ENCODE peak calls at places on chromosomes 1 and 21, in six cellular contexts. A, O, Q, Y, F and T are unnamed samples.

GRCh38 chr1:203650012-203650836 is 23.6 kb downstream of the ATP2B4 start:
- DNase-seq in A (no peak), F (peak), Q (peak), O (peak), Y (no peak), T (no peak)

GRCh38 chr1:150389650-150390049 is 25.7 kb downstream of the RPRD2 start:
- DNase-seq in Q (no peak), Y (no peak), A (peak), F (no peak), O (no peak), T (no peak)

GRCh38 chr1:55314740-55315139 is 99.6 kb upstream of the USP24 start:
- DNase-seq in Y (no peak), F (no peak), O (no peak), Q (no peak), A (no peak), T (no peak)

GRCh38 chr1:51622455-51622913 is 5.6 kb downstream of the OSBPL9 start:
- DNase-seq in O (peak), F (no peak), A (peak), Y (no peak), Q (peak), T (peak)

GRCh38 chr1:246565751-246566127 is 322 bp downstream of the TFB2M start:
- DNase-seq in O (no peak), F (no peak), Y (no peak), A (peak), Q (no peak), T (no peak)

GRCh38 chr1:10915594-10915993 is 96.9 kb upstream of the TARDBP start:
- DNase-seq in A (no peak), O (no peak), F (no peak), Y (no peak), Q (no peak), T (no peak)

GRCh38 chr1:167832693-167833092 is 81.2 kb downstream of the ADCY10 start:
- DNase-seq in Y (no peak), O (no peak), Q (peak), A (no peak), F (peak), T (no peak)

GRCh38 chr1:91553196-91553595 is 52.5 kb downstream of the CDC7 start:
- DNase-seq in Q (no peak), A (no peak), Y (no peak), O (no peak), F (no peak), T (no peak)

GRCh38 chr1:8147922-8148321 is 121.8 kb upstream of the ERRFI1 start:
- DNase-seq in O (no peak), A (no peak), Y (no peak), F (no peak), Q (no peak), T (no peak)

GRCh38 chr1:225883616-225884265 is 1.6 kb upstream of the TMEM63A start:
- DNase-seq in Y (no peak), Q (peak), A (no peak), F (no peak), O (no peak), T (no peak)

GRCh38 chr1:56330400-56331026 is 248.8 kb downstream of the PLPP3 start:
- DNase-seq in Y (peak), A (peak), F (no peak), Q (no peak), O (no peak), T (no peak)

GRCh38 chr1:154403300-154403943 is 1.7 kb upstream of the IL6R start:
- DNase-seq in A (no peak), O (no peak), Q (no peak), F (no peak), Y (no peak), T (no peak)

GRCh38 chr1:64061430-64062104 is 141.9 kb upstream of the UBE2U start:
- DNase-seq in Y (no peak), A (no peak), O (peak), F (no peak), Q (no peak), T (no peak)

GRCh38 chr1:221759436-221759835 is 17.5 kb upstream of the DUSP10 start:
- DNase-seq in Y (no peak), Q (no peak), F (no peak), A (no peak), O (no peak), T (no peak)

GRCh38 chr1:228085287-228085926 is 2.9 kb downstream of the ARF1 start:
- DNase-seq in A (peak), Q (peak), O (no peak), F (no peak), Y (no peak), T (no peak)

GRCh38 chr1:183163311-183163710 is 22.8 kb upstream of the LAMC2 start:
- DNase-seq in Y (no peak), O (no peak), F (no peak), A (no peak), Q (no peak), T (peak)

GRCh38 chr1:35883681-35884155 is 709 bp downstream of the AGO1 start:
- DNase-seq in Q (peak), F (peak), Y (no peak), O (no peak), A (peak), T (no peak)

GRCh38 chr1:162191396-162192322 is 122.2 kb downstream of the NOS1AP start:
- DNase-seq in F (no peak), A (no peak), Y (no peak), Q (peak), O (no peak), T (no peak)

GRCh38 chr1:204036882-204037645 is 35.9 kb upstream of the SOX13 start:
- DNase-seq in Y (no peak), O (no peak), A (no peak), F (no peak), Q (no peak), T (no peak)

GRCh38 chr1:40435876-40436275 is 14.4 kb upstream of the ZFP69B start:
- DNase-seq in F (no peak), Q (no peak), A (no peak), Y (no peak), O (no peak), T (no peak)

GRCh38 chr1:32925360-32926142 is 24.4 kb upstream of the TMEM54 start:
- DNase-seq in A (peak), O (peak), Y (no peak), F (peak), Q (no peak), T (no peak)

GRCh38 chr1:159000627-159001026 is 9.1 kb upstream of the IFI16 start:
- DNase-seq in F (no peak), O (peak), Y (no peak), A (no peak), Q (peak), T (peak)

GRCh38 chr1:212928323-212929281 is 21.7 kb upstream of the VASH2 start:
- DNase-seq in A (no peak), O (peak), F (peak), Q (no peak), Y (peak), T (no peak)

GRCh38 chr1:228508253-228508652 is 21.1 kb downstream of the RNF187 start:
- DNase-seq in Q (no peak), O (no peak), A (no peak), F (no peak), Y (no peak), T (no peak)

GRCh38 chr21:17785403-17785788 is 33.8 kb downstream of the C21orf91 start:
- DNase-seq in Y (no peak), F (no peak), Q (no peak), A (no peak), O (no peak), T (no peak)

GRCh38 chr1:230517786-230518185 is 91.7 kb upstream of the PGBD5 start:
- DNase-seq in Y (no peak), O (no peak), A (no peak), F (no peak), Q (no peak), T (no peak)
- TF ChIP-seq ZNF274 in Y (no peak), O (no peak), A (no peak), F (no peak), Q (no peak), T (no peak)

GRCh38 chr21:36725793-36726386 is 27.0 kb downstream of the SIM2 start:
- DNase-seq in F (no peak), Q (no peak), O (no peak), Y (no peak), A (no peak), T (no peak)
- TF ChIP-seq ZNF274 in F (no peak), Q (no peak), O (no peak), Y (no peak), A (no peak), T (no peak)

GRCh38 chr21:34909492-34910292 is 139.4 kb downstream of the RUNX1 start:
- DNase-seq in Y (no peak), O (no peak), F (no peak), Q (peak), A (no peak), T (no peak)

GRCh38 chr21:34910396-34910795 is 138.7 kb downstream of the RUNX1 start:
- DNase-seq in F (no peak), O (no peak), Q (no peak), Y (no peak), A (peak), T (no peak)

GRCh38 chr21:34907783-34908423 is 141.2 kb downstream of the RUNX1 start:
- DNase-seq in Y (no peak), A (no peak), F (no peak), Q (peak), O (no peak), T (no peak)

GRCh38 chr21:34906401-34906800 is 142.7 kb downstream of the RUNX1 start:
- DNase-seq in O (no peak), F (no peak), Y (no peak), A (no peak), Q (no peak), T (no peak)

DNA sequence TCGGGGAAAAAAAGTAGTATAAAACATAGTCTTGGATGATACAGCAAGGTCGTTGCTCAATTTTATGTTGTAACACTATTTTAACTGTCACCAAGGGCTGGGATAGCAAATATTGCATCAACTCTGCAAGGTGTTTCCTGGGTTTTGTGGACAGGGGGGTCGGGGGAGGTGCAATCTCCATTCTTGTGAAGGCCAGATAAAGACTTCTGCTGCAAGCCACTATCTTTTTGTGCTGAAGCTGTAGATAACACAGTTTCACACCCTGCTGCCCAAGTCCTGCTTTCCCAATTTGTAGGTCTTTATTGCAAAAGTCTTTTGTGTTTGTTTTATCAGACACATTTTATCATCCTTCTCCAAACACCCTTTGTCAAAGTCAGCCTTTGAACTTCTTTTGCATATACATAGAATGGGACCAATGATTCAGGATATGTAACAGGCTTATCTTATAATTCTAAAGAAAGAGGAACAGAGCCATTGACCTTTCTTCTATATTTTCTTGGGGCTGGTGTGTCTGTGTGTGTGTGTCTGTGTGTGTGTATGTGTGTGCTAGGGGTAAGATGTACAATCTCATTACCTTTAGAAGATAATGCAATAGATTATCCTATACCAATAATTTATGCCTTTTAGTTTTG is 140.6 kb downstream of the RUNX1 start:
- DNase-seq in A (peak), O (no peak), Y (no peak), F (no peak), Q (peak), T (no peak)
- TF ChIP-seq ZNF274 in A (no peak), O (no peak), Y (no peak), F (no peak), Q (peak), T (no peak)

GRCh38 chr1:27601771-27602509 is 2.0 kb downstream of the AHDC1 start:
- DNase-seq in Y (no peak), F (no peak), A (no peak), Q (no peak), O (no peak), T (no peak)
- TF ChIP-seq ZNF274 in Y (no peak), F (no peak), A (peak), Q (no peak), O (no peak), T (no peak)

DNA sequence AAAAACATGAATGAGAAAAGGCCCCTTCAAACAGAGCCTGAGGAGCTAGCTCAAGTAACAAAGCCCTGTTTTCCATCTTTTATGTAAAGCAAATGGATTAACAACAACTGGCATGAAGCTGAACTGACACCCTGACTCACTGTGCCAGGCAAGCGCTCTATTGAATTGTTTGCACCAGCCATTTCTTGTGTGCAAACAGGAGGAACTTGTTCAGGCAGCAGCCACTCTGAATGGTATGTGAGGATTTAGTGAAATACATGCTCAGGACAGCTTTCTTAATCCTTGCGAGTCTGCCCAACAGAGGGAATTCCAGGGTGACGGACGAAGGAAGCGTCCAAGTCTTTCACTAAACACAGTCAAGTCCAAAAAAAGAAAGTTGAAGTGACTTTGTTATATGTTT is 291.1 kb upstream of the ADGRL2 start:
- DNase-seq in A (no peak), F (no peak), O (peak), Y (no peak), Q (no peak), T (no peak)
- TF ChIP-seq ZNF274 in A (no peak), F (no peak), O (no peak), Y (no peak), Q (no peak), T (no peak)

GRCh38 chr1:114610546-114611245 is 29.3 kb upstream of the BCAS2 start:
- DNase-seq in A (no peak), F (no peak), Q (no peak), O (no peak), Y (no peak), T (no peak)
- TF ChIP-seq ZNF274 in A (no peak), F (no peak), Q (no peak), O (no peak), Y (no peak), T (no peak)

DNA sequence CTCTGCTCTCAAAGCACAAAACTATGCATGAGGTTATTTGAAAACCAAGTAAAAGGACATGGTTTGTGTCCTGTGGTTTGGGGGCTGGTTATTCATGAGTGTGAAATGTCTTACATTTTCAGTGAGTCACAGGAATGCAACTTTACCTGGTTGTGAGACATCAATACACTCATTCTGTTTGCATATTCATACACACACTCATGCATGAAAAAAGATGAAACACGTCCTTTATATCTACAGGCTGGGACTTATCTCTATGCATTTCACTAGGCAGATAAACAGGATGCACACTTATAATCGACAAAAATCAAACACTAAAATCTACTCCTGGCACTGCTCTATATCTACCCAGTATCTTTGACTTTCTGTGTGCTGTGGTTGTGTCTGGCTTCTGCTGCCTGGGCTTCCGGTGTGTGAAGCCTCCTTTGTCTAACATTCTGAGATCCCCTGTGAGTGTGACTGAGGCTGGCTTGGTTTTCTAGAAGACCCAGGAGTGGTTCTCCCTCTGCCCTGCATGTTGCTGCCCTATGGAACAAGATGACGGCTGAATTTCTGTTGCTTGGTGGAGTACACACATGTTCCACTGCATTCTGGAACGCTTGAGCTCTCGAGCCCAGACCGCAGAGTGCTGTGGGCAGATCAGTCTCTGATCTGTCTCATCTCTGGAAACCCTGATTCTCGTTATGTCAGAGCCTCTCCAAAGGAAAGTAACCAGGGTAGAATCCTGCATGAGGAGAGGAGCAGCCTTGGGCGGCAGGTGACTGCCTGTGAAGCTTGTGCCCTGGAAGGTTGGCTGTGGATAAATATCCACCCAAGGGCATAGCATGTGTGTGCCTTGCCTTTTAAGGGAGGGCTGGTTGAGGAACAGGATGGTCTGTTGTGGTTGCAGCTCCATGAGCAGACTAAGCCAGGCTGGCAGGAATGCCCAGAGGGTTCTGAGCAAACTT is 19.7 kb upstream of the FASLG start:
- DNase-seq in Q (no peak), A (peak), O (no peak), F (no peak), Y (peak), T (peak)
- TF ChIP-seq ZNF274 in Q (no peak), A (no peak), O (no peak), F (no peak), Y (no peak), T (no peak)